ENCODE peak calls at places on chromosomes 16 and 17, in seven cellular contexts. F, T, Q, R, H, S and K are unnamed samples.

GRCh38 chr16:75322706-75323105 is 71.3 kb upstream of the BCAR1 start:
- DNase-seq in F (peak; percentile 68), T (peak; percentile 51), Q (peak; percentile 73), R (no peak), H (no peak), S (no peak), K (no peak)

GRCh38 chr17:63699638-63700527 is at the start of gene LIMD2:
- DNase-seq in F (no peak), T (peak; percentile 37), Q (peak; percentile 25), R (peak; percentile 72), H (peak; percentile 90), S (no peak), K (no peak)

GRCh38 chr17:60139438-60140285 is 10.1 kb upstream of the CA4 start:
- DNase-seq in F (no peak), T (peak; percentile 63), Q (peak; percentile 31), R (peak; percentile 86), H (peak; percentile 92), S (peak; percentile 12), K (peak; percentile 49)

GRCh38 chr17:32516940-32517711 is 30.3 kb downstream of the CDK5R1 start:
- DNase-seq in F (no peak), T (no peak), Q (no peak), R (no peak), H (no peak), S (no peak), K (no peak)

GRCh38 chr16:73240928-73241327 is 193.0 kb upstream of the ZFHX3 start:
- DNase-seq in F (no peak), T (no peak), Q (no peak), R (no peak), H (no peak), S (no peak), K (no peak)

GRCh38 chr17:76000755-76001521 is at the start of gene CDK3:
- DNase-seq in F (no peak), T (no peak), Q (no peak), R (no peak), H (no peak), S (no peak), K (no peak)

GRCh38 chr16:28606291-28607115 is 3.3 kb downstream of the SULT1A1 start:
- DNase-seq in F (no peak), T (no peak), Q (no peak), R (no peak), H (no peak), S (no peak), K (no peak)

GRCh38 chr16:88017006-88017405 is 65.8 kb downstream of the BANP start:
- DNase-seq in F (no peak), T (no peak), Q (no peak), R (no peak), H (no peak), S (no peak), K (no peak)

GRCh38 chr17:55265434-55266021 is 768 bp downstream of the HLF start:
- DNase-seq in F (no peak), T (no peak), Q (no peak), R (peak; percentile 23), H (peak; percentile 41), S (no peak), K (no peak)

GRCh38 chr17:80034977-80035686 is 540 bp downstream of the TBC1D16 start:
- DNase-seq in F (no peak), T (peak; percentile 43), Q (peak; percentile 31), R (peak; percentile 70), H (peak; percentile 63), S (no peak), K (no peak)

GRCh38 chr17:80428363-80428762 is 13.4 kb downstream of the ENDOV start:
- DNase-seq in F (no peak), T (no peak), Q (no peak), R (no peak), H (no peak), S (no peak), K (no peak)

GRCh38 chr16:51084074-51084928 is 66.8 kb downstream of the SALL1 start:
- DNase-seq in F (no peak), T (peak; percentile 64), Q (no peak), R (no peak), H (no peak), S (no peak), K (no peak)

GRCh38 chr16:2082983-2083364 is 35.2 kb downstream of the TSC2 start:
- DNase-seq in F (no peak), T (no peak), Q (no peak), R (no peak), H (no peak), S (no peak), K (no peak)

GRCh38 chr17:1898332-1898731 is 68.5 kb downstream of the RPA1 start:
- DNase-seq in F (no peak), T (no peak), Q (no peak), R (no peak), H (no peak), S (no peak), K (no peak)

DNA sequence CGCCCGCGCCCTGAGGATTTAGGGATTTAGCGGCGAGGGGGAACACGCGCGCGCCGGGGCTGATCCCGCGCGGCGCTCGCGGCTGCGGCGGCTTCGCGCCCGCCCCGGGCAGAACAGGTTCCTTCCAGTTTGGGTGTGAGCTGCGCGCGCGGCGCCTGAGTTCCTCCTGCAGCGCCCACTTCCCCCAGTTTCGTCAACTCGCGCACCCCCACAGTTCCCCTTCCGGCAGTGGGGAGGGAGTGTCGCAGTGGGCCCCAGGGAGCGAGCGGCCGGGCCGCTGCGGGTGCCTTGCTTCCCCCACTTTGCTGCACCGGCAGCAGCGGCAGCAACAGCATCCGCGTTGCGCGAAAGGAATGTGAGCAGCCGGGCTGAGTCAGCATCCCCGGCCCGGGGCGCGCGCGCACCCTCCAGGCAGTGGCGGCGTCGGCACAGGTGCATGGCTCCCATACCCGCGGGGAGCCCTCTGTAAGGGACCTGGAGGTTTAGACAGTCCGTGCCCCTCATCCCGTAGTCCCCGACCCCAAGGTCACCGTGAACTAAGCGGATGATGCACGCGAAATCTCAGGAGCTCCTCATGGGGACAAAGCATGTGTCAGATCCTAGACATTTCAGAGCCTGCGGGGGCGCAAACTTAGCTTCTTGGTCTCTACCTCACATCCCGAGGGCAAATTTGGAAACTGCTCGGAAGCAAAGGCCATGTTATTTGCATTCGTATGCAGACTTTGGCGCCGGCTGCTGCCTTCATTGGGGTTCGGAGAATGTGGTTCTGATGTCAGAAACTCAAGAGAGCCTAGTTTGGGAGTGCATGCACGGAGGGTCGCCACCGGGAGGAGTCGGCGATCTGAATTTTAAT is 767 bp downstream of the ARSG start:
- DNase-seq in F (peak; percentile 78), T (peak; percentile 77), Q (peak; percentile 87), R (peak; percentile 84), H (peak; percentile 87), S (peak; percentile 63), K (peak; percentile 91)
- TF ChIP-seq EZH2 in F (no peak), T (no peak), Q (no peak), R (peak; percentile 28), H (peak; percentile 60), S (no peak), K (no peak)

DNA sequence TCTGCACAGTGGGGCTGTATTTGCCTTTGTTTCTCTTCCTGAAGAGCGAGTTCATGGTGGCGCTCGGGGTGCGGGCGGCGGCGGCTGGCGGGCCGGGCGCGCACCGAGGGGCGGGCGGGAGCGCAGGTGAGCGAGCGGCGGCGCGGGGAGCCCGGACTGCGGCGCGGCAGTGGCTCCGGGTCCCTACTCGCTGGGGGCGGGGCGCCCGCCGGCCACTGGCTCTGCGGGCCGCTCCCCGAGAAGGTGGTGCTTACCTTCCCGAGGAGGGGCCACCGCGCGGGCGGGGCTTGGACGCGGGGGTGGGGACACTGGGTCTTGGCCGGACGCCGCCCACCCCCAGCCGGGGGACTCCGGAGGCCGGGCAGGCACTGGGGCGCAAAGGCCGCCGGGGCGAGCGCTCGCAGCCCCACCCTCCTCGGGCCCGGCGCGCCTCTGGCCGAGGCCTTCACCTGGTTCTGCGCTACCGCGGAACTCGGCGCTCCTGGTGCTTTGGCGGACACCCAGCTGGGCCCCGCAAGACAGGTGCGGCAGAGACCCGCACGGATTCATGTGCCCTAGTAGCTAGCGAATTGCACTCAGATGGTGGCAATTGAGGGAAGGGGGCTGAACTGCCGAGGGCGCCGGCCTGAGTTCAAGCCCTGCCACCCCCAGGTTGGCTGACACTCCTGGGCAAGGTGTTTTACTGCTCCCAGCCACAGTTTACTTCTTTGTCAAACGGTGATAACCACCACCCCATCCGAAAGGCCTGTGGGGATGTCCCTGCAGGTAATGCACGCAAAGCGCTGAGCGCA is at the start of gene PPL:
- DNase-seq in F (peak; percentile 87), T (no peak), Q (peak; percentile 86), R (peak; percentile 98), H (peak; percentile 90), S (peak; percentile 76), K (peak; percentile 74)
- TF ChIP-seq EZH2 in F (no peak), T (no peak), Q (no peak), R (no peak), H (no peak), S (no peak), K (no peak)

DNA sequence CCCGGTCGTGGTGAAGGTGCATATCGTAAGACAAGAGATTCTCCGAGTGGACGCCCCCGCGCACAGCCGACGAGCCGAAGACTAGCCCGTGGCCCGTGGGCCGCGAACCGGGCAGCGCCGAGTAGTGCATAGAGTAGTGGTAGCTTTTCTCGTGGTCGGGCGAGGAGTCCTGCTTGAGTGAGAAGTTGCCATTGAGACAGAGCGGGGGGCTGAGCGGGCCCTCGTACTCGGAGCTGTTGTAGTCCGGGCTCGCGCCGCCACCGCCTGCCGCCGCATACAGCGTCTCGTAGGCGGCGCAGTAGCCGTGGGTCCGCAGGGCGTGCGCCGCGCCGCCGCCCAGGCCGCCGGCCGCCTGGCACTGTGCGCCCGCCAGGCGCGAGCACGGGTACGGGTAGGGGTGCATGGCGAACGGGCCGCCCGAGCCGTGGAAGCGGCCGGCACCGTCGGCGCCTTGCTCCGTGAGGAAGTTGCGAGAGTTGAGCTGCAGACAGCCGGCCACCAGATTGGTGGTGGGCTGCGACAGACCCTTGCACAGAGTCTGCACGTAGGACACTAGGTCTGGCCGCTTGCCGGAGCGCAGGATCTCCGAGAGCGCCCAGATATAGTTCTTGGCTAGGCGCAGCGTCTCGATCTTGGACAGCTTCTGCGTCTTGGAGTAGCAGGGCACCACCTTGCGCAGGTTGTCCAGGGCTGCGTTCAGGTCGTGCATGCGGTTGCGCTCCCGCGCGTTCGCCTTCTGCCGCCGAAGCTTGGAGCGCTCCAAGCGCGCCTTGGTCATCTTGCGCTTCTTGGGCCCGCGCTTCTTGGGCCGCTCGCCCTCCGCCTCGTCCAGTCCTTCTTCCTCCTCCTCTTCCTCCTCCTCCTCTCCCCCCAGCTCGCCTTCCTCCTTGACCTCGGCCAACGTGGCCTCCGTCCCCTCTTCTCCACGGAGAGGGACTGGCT is 2.0 kb downstream of the NEUROD2 start:
- DNase-seq in F (no peak), T (peak; percentile 16), Q (no peak), R (peak; percentile 77), H (peak; percentile 79), S (no peak), K (no peak)
- TF ChIP-seq EZH2 in F (no peak), T (peak; percentile 98), Q (peak; percentile 26), R (peak; percentile 93), H (peak; percentile 90), S (no peak), K (no peak)

DNA sequence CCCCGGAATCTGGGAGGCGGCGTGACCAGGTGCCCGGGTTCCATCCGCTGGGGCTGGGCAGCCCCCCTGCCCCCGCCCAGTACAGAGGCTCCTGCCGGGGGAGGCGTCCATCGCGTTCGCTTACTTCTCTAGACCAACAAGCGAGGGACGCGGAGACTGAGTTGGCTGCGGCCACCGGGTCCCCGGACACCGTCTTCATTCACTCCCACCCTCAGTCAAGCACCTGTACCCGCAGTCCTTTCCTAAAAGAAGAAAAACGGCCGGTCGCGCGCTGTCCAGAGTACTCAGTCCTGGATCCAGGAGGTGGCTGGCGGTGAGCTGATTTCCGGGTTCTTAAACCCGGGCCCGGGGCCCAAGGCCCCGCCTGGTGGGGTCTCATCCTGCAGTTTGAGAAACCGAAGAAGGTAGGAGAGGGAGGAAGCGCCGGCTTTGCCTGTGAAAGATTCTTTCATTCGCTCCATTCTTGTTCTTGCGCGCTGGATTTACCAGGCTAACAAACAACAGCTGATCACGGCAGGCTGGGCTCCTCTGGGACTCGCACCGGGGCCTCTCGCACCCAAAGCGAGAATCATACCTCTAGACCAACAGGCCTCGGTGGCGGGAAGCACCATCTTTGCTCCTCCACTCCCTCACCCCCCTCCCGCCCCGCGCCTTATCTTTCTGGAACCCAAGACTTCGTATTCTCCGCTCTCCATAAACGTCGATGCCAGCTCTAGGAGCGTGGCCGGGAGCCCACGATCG is 17.4 kb upstream of the OR1F1 start:
- DNase-seq in F (no peak), T (no peak), Q (no peak), R (peak; percentile 87), H (peak; percentile 57), S (no peak), K (no peak)
- TF ChIP-seq EZH2 in F (no peak), T (peak; percentile 80), Q (no peak), R (no peak), H (peak; percentile 81), S (no peak), K (peak; percentile 16)